ENCODE peak calls at places on chromosomes 3 and 15, in eight cellular contexts. Y is astrocyte, K is A549, S is heart left ventricle, E is AG04450, D is hepatocyte, P is right atrium auricular region, V is psoas muscle. F is an unnamed sample.

GRCh38 chr3:126418661-126419131 is 24.0 kb downstream of the CFAP100 start:
- DNase-seq in V (no peak), P (no peak), D (no peak), S (no peak), E (no peak), K (no peak), Y (no peak), F (no peak)

GRCh38 chr3:99920530-99921376 is 103.1 kb downstream of the CMSS1 start:
- DNase-seq in P (peak), S (peak), K (no peak), D (peak), V (peak), E (no peak), Y (no peak), F (no peak)

GRCh38 chr3:23734481-23734880 is 71.3 kb upstream of the UBE2E1 start:
- DNase-seq in Y (no peak), S (no peak), K (no peak), P (no peak), V (no peak), E (no peak), D (no peak), F (no peak)

GRCh38 chr15:97585408-97585807 is 375.1 kb upstream of the ARRDC4 start:
- DNase-seq in Y (no peak), S (no peak), D (no peak), K (no peak), E (no peak), P (no peak), V (no peak), F (no peak)

GRCh38 chr3:171088984-171089754 is 62.6 kb upstream of the SLC2A2 start:
- DNase-seq in K (no peak), P (no peak), S (no peak), D (peak), E (peak), V (no peak), Y (peak), F (peak)

GRCh38 chr3:178623666-178624255 is 87.5 kb downstream of the KCNMB2 start:
- DNase-seq in K (no peak), P (no peak), V (no peak), E (no peak), D (no peak), Y (no peak), S (no peak), F (no peak)

GRCh38 chr15:74955796-74956647 is 550 bp downstream of the RPP25 start:
- DNase-seq in P (peak), Y (peak), D (peak), V (peak), E (no peak), K (peak), S (peak), F (no peak)

GRCh38 chr3:85864896-85865295 is 906.1 kb downstream of the CADM2 start:
- DNase-seq in S (no peak), V (no peak), P (no peak), D (peak), Y (peak), E (no peak), K (no peak), F (no peak)

GRCh38 chr3:37984051-37984450 is 6.5 kb upstream of the VILL start:
- DNase-seq in Y (no peak), V (no peak), S (no peak), P (no peak), D (no peak), K (no peak), E (no peak), F (no peak)

GRCh38 chr3:142318331-142318730 is 92.9 kb upstream of the GK5 start:
- DNase-seq in D (no peak), V (no peak), K (no peak), P (no peak), Y (peak), S (no peak), E (no peak), F (no peak)

GRCh38 chr15:101121511-101122090 is 130.2 kb downstream of the CHSY1 start:
- DNase-seq in K (no peak), S (peak), V (peak), Y (peak), E (no peak), P (peak), D (peak), F (no peak)
- H3K4me3 ChIP-seq in K (no peak), S (peak), V (peak), Y (peak), E (peak), P (peak), D (no peak), F (no peak)

DNA sequence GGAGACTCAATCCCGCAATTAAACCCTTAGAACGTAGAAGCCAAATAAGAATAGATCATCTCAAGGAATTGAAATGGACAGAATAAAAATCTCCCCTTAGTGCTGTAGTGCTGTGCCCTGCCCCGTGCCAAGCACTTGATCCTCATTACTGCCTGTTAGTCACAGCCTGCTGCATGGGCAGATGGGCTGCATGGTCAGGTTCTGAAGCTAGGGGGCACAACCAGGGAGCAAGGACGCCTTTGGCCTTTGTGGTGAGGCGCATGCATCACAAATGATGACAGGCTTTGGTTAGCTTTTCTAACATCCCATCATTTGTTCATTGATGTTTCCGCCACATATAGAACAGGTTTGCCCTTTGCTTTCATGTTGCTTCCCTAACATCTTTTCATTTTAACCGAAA is 336.3 kb upstream of the ADAMTS9 start:
- DNase-seq in E (no peak), Y (no peak), V (no peak), P (no peak), D (no peak), K (no peak), S (no peak), F (no peak)
- TF ChIP-seq CTCF in E (no peak), Y (no peak), V (no peak), P (no peak), D (no peak), K (no peak), S (no peak), F (peak)

DNA sequence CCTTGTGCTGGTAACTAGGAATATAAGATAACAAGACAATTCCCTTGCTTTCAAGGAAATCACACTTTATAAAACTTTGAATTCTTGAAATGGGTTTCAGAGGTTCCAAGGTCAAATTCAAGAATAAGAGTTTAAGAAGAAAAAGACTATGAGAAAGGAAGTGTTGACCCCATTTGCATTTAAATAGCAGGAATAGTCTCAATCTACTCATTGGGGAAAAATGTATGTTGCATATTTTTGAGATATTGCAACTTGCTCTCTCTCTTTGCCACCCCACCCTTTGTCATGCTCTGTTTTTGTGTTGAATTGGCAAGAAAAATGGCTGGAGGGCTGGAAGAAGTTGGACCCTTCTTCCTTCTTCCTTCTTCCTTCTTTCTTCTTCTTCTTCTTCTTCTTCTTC is 699.2 kb downstream of the TUSC7 start:
- DNase-seq in E (no peak), D (no peak), P (no peak), K (no peak), S (no peak), Y (peak), V (no peak), F (no peak)
- H3K4me3 ChIP-seq in E (no peak), D (no peak), P (no peak), K (no peak), S (no peak), Y (no peak), V (no peak), F (no peak)

DNA sequence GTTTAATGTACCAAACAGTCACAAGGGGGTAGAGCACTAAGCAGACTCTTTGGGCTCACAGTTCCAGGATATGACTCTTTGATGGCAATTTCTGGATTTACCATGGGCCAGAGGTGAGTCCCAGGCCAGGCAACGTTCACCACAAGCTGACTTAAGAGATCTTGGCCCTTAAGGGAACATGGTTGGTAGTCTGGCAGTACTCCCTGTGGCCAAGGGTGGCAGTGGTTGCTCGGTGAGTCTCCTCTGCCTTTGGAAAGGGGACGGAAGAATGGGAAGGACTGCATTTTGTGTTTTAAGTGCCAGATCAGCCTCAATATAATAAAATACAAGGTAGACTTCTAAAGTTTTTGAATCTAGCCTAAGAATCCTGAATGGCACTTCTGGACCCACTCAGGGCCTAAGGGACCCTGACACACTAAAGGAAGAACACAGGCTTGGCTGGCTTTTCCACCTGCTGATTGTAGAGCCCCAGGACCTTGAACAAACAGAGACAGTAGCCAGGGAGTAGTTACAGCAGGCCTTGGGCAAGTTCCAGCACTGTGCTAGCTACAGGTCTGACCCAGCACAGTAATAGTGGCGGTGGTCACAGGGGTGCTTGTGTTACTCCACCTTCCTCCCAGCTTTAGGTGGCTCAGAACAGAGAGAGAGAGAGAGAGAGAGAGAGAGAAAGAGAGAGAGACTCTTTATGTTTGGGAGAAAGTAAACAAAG is 730.7 kb upstream of the ALCAM start:
- DNase-seq in Y (no peak), S (no peak), E (no peak), K (no peak), P (no peak), V (no peak), D (no peak), F (no peak)
- TF ChIP-seq CTCF in Y (no peak), S (no peak), E (no peak), K (no peak), P (no peak), V (no peak), D (no peak), F (peak)

DNA sequence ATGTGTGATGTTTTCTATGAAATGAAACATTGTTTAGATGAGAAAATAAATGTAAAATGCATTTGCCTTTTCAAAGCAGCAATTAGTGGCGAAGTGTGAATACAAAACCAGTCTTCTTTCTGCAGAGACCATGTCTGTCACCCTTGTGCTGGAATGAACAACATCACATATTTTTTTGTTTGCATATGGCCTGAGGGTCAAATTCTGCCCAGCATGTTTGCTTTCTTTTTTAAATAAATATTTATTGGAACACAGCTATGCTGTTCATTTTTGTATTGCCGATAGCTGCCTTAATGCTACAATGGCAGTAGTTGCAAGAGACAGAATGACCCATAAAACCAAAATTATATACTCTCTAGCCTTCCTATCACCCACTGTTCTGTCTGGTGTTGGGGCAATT is 75.3 kb upstream of the SNRPN start:
- DNase-seq in V (no peak), Y (no peak), K (no peak), S (no peak), E (no peak), D (no peak), P (no peak), F (no peak)
- H3K4me3 ChIP-seq in V (no peak), Y (no peak), K (no peak), S (no peak), E (no peak), D (no peak), P (no peak), F (no peak)

DNA sequence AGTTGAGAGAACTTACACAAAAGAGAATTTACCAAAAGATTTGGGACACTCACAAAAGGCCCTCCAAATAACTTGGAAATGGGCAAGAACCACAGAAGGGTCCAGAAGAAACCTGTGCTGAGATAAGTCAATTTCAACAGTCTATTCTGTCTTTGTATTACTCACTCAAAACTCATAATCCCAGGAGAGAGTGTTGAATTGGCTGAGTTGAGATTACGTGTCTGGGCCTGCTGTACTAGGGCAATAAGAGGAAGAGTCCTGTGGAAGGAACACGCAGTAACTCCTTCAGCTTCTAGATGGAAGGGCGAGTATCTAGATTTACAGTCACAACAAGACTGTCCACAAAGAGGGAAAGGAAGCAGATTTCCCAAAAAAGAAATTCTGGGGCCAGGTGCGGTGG is 42.5 kb upstream of the DYNC1LI1 start:
- DNase-seq in P (no peak), K (no peak), Y (no peak), D (no peak), E (no peak), V (no peak), S (no peak), F (no peak)
- TF ChIP-seq CTCF in P (no peak), K (no peak), Y (no peak), D (no peak), E (no peak), V (no peak), S (no peak), F (no peak)

GRCh38 chr3:4351164-4351855 is 48.1 kb downstream of the SETMAR start:
- DNase-seq in Y (peak), V (no peak), P (no peak), K (no peak), E (no peak), D (peak), S (no peak), F (no peak)
- H3K4me3 ChIP-seq in Y (peak), V (peak), P (peak), K (no peak), E (peak), D (no peak), S (peak), F (no peak)

DNA sequence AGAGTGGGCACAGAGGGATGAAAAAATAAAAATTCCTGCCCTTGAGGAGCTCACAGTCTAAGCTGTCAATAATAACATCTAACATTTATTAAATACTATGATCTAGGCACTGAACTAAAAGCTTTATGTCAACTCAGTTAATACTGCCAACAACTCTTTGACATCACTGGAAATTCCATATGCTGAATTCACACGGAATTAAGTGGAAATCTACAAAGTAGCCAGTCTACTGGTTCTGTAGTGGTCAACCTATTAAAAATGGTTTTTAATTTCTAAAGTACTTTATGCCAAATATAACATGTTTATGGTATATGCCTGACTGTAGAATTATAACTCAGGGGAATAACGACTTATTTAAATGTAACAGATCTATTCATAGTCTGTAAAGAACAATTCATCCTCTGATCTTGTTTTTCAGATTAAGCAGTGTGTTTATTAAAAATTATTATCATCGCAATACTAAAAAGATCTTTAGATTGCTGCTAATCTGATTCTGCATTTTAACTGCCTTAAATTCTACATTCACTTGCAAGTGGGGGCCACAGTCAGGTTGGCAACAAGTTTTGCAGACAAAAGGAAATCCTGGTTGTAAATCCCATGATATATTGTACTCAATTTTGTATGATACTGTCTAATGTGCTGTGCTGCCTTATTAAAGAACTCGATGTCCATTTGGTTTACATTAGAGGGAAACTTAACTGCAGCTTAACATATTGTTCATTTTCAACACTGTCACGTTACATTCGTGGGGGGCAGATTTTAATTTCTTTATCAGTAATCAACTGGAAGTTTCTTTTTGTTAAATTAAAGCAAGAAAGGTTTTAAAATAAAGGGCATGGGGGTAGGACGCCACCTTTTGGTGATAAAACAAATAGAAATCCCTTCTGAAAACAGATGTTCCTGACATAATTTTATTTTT is 2.6 kb upstream of the FOXP1 start:
- DNase-seq in V (no peak), S (no peak), E (no peak), D (peak), K (no peak), Y (peak), P (no peak), F (no peak)
- TF ChIP-seq CTCF in V (peak), S (peak), E (peak), D (peak), K (peak), Y (peak), P (peak), F (peak)

GRCh38 chr3:193815246-193816027 is 222.4 kb downstream of the OPA1 start:
- DNase-seq in K (no peak), D (no peak), V (no peak), S (no peak), P (no peak), E (no peak), Y (no peak), F (no peak)

GRCh38 chr3:193814166-193814565 is 221.2 kb downstream of the OPA1 start:
- DNase-seq in V (no peak), D (no peak), K (no peak), E (no peak), S (no peak), Y (no peak), P (no peak), F (no peak)

GRCh38 chr3:193812791-193813505 is 219.9 kb downstream of the OPA1 start:
- DNase-seq in E (no peak), K (no peak), P (no peak), S (no peak), V (no peak), D (no peak), Y (no peak), F (no peak)

GRCh38 chr3:193812078-193812725 is 219.2 kb downstream of the OPA1 start:
- DNase-seq in E (no peak), Y (no peak), P (no peak), D (no peak), S (no peak), K (no peak), V (no peak), F (no peak)

GRCh38 chr3:193813506-193813850 is 220.5 kb downstream of the OPA1 start:
- DNase-seq in V (no peak), K (no peak), P (no peak), S (no peak), Y (no peak), E (no peak), D (no peak), F (no peak)
- H3K4me3 ChIP-seq in V (no peak), K (no peak), P (no peak), S (no peak), Y (no peak), E (no peak), D (no peak), F (no peak)

GRCh38 chr3:77648214-77648613 is 608.3 kb downstream of the ROBO2 start:
- DNase-seq in S (no peak), P (no peak), K (no peak), D (no peak), E (no peak), V (no peak), Y (no peak), F (no peak)

GRCh38 chr3:77655421-77655820 is 615.5 kb downstream of the ROBO2 start:
- DNase-seq in Y (no peak), P (no peak), S (no peak), E (no peak), D (no peak), K (no peak), V (no peak), F (no peak)

DNA sequence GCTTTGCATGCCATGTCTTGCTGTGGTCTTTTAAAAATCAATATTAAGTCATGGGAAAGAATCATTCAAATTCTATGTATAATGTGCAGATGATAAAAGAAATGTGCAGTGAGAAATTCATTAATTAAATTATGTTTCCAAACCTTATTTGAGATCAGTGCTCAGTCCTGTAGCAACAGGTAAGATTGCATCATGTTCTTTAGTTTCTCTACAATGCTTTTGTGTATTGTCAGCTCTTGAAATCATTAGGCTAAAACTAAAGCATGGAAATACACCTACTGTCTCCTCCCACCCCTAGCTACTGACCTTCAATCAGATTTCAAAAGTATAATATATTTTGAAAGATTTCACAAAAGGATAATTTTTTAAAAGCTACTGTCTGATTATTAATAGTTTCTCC is 612.7 kb downstream of the ROBO2 start:
- DNase-seq in P (no peak), V (no peak), E (no peak), D (no peak), S (no peak), Y (no peak), K (no peak), F (no peak)
- TF ChIP-seq CTCF in P (no peak), V (no peak), E (no peak), D (no peak), S (no peak), Y (no peak), K (no peak), F (no peak)